ENCODE peak calls at places on chromosomes 3 and 15, in eight cellular contexts. One of them, this sample, is unnamed.

GRCh38 chr15:51092480-51092879 is 2.2 kb downstream of the TNFAIP8L3 start:
- DNase-seq in cardiac muscle cell: no peak
- DNase-seq in left ventricle myocardium inferior: no peak
- DNase-seq in K562: no peak
- DNase-seq in AG10803: no peak
- DNase-seq in AG09309: no peak
- DNase-seq in H1: no peak
- DNase-seq in astrocyte of the cerebellum: no peak
- DNase-seq in this sample: no peak

GRCh38 chr15:29934251-29934650 is 112.0 kb upstream of the TJP1 start:
- DNase-seq in cardiac muscle cell: peak; percentile 43
- DNase-seq in left ventricle myocardium inferior: no peak
- DNase-seq in K562: no peak
- DNase-seq in AG10803: peak; percentile 38
- DNase-seq in AG09309: no peak
- DNase-seq in H1: no peak
- DNase-seq in astrocyte of the cerebellum: no peak
- DNase-seq in this sample: no peak

GRCh38 chr3:170644711-170645110 is 58.8 kb upstream of the SLC7A14 start:
- DNase-seq in cardiac muscle cell: no peak
- DNase-seq in left ventricle myocardium inferior: no peak
- DNase-seq in K562: no peak
- DNase-seq in AG10803: peak; percentile 56
- DNase-seq in AG09309: no peak
- DNase-seq in H1: no peak
- DNase-seq in astrocyte of the cerebellum: no peak
- DNase-seq in this sample: no peak

GRCh38 chr15:40307421-40308165 is at the start of gene PLCB2:
- DNase-seq in cardiac muscle cell: no peak
- DNase-seq in left ventricle myocardium inferior: peak; percentile 44
- DNase-seq in K562: peak; percentile 52
- DNase-seq in AG10803: no peak
- DNase-seq in AG09309: no peak
- DNase-seq in H1: no peak
- DNase-seq in astrocyte of the cerebellum: no peak
- DNase-seq in this sample: no peak

GRCh38 chr3:46845860-46846623 is 17.2 kb downstream of the MYL3 start:
- DNase-seq in cardiac muscle cell: peak; percentile 83
- DNase-seq in left ventricle myocardium inferior: peak; percentile 82
- DNase-seq in K562: peak; percentile 92
- DNase-seq in AG10803: peak; percentile 82
- DNase-seq in AG09309: no peak
- DNase-seq in H1: peak; percentile 56
- DNase-seq in astrocyte of the cerebellum: peak; percentile 43
- DNase-seq in this sample: no peak

GRCh38 chr3:25652921-25653320 is 11.8 kb downstream of the TOP2B start:
- DNase-seq in cardiac muscle cell: no peak
- DNase-seq in left ventricle myocardium inferior: no peak
- DNase-seq in K562: no peak
- DNase-seq in AG10803: peak; percentile 33
- DNase-seq in AG09309: no peak
- DNase-seq in H1: no peak
- DNase-seq in astrocyte of the cerebellum: no peak
- DNase-seq in this sample: no peak

GRCh38 chr3:119681279-119681678 is 4.1 kb upstream of the COX17 start:
- DNase-seq in cardiac muscle cell: peak; percentile 65
- DNase-seq in left ventricle myocardium inferior: no peak
- DNase-seq in K562: no peak
- DNase-seq in AG10803: peak; percentile 65
- DNase-seq in AG09309: no peak
- DNase-seq in H1: no peak
- DNase-seq in astrocyte of the cerebellum: peak; percentile 39
- DNase-seq in this sample: no peak

GRCh38 chr3:12545473-12545791 is at the start of gene MKRN2OS:
- DNase-seq in cardiac muscle cell: no peak
- DNase-seq in left ventricle myocardium inferior: no peak
- DNase-seq in K562: no peak
- DNase-seq in AG10803: no peak
- DNase-seq in AG09309: no peak
- DNase-seq in H1: no peak
- DNase-seq in astrocyte of the cerebellum: no peak
- DNase-seq in this sample: no peak

GRCh38 chr15:58309993-58310928 is 121.5 kb upstream of the LIPC start:
- DNase-seq in cardiac muscle cell: no peak
- DNase-seq in left ventricle myocardium inferior: peak; percentile 64
- DNase-seq in K562: no peak
- DNase-seq in AG10803: no peak
- DNase-seq in AG09309: no peak
- DNase-seq in H1: no peak
- DNase-seq in astrocyte of the cerebellum: no peak
- DNase-seq in this sample: no peak

GRCh38 chr3:50015918-50016317 is 72.8 kb upstream of the RBM5 start:
- DNase-seq in cardiac muscle cell: no peak
- DNase-seq in left ventricle myocardium inferior: no peak
- DNase-seq in K562: no peak
- DNase-seq in AG10803: no peak
- DNase-seq in AG09309: no peak
- DNase-seq in H1: no peak
- DNase-seq in astrocyte of the cerebellum: no peak
- DNase-seq in this sample: no peak

GRCh38 chr3:134462236-134463059 is 23.3 kb downstream of the ANAPC13 start:
- DNase-seq in cardiac muscle cell: peak; percentile 64
- DNase-seq in left ventricle myocardium inferior: no peak
- DNase-seq in K562: no peak
- DNase-seq in AG10803: peak; percentile 96
- DNase-seq in AG09309: peak; percentile 86
- DNase-seq in H1: no peak
- DNase-seq in astrocyte of the cerebellum: no peak
- DNase-seq in this sample: no peak

GRCh38 chr15:87871738-87872315 is 384.7 kb downstream of the NTRK3 start:
- DNase-seq in cardiac muscle cell: peak; percentile 25
- DNase-seq in left ventricle myocardium inferior: no peak
- DNase-seq in K562: no peak
- DNase-seq in AG10803: peak; percentile 75
- DNase-seq in AG09309: no peak
- DNase-seq in H1: no peak
- DNase-seq in astrocyte of the cerebellum: no peak
- DNase-seq in this sample: no peak

GRCh38 chr3:141000027-141000663 is 51.0 kb upstream of the SPSB4 start:
- DNase-seq in cardiac muscle cell: peak; percentile 66
- DNase-seq in left ventricle myocardium inferior: peak; percentile 61
- DNase-seq in K562: peak; percentile 20
- DNase-seq in AG10803: peak; percentile 48
- DNase-seq in AG09309: peak; percentile 10
- DNase-seq in H1: peak; percentile 34
- DNase-seq in astrocyte of the cerebellum: peak; percentile 20
- DNase-seq in this sample: peak; percentile 16

GRCh38 chr15:90960316-90961091 is 5.8 kb downstream of the RCCD1 start:
- DNase-seq in cardiac muscle cell: no peak
- DNase-seq in left ventricle myocardium inferior: no peak
- DNase-seq in K562: no peak
- DNase-seq in AG10803: peak; percentile 15
- DNase-seq in AG09309: no peak
- DNase-seq in H1: no peak
- DNase-seq in astrocyte of the cerebellum: no peak
- DNase-seq in this sample: no peak

GRCh38 chr3:114057011-114057347 is 442 bp downstream of the QTRT2 start:
- DNase-seq in cardiac muscle cell: no peak
- DNase-seq in left ventricle myocardium inferior: no peak
- DNase-seq in K562: no peak
- DNase-seq in AG10803: no peak
- DNase-seq in AG09309: no peak
- DNase-seq in H1: no peak
- DNase-seq in astrocyte of the cerebellum: no peak
- DNase-seq in this sample: no peak

GRCh38 chr15:67685008-67685599 is 140.2 kb upstream of the SKOR1 start:
- DNase-seq in cardiac muscle cell: peak; percentile 57
- DNase-seq in left ventricle myocardium inferior: no peak
- DNase-seq in K562: peak; percentile 15
- DNase-seq in AG10803: peak; percentile 44
- DNase-seq in AG09309: peak; percentile 2
- DNase-seq in H1: no peak
- DNase-seq in astrocyte of the cerebellum: peak; percentile 29
- DNase-seq in this sample: peak; percentile 14

GRCh38 chr3:5017953-5018531 is 38.8 kb downstream of the BHLHE40 start:
- DNase-seq in cardiac muscle cell: peak; percentile 54
- DNase-seq in left ventricle myocardium inferior: peak; percentile 74
- DNase-seq in K562: peak; percentile 49
- DNase-seq in AG10803: peak; percentile 71
- DNase-seq in AG09309: no peak
- DNase-seq in H1: no peak
- DNase-seq in astrocyte of the cerebellum: no peak
- DNase-seq in this sample: no peak

GRCh38 chr15:43505723-43506122 is 11.7 kb upstream of the MAP1A start:
- DNase-seq in cardiac muscle cell: peak; percentile 48
- DNase-seq in left ventricle myocardium inferior: no peak
- DNase-seq in K562: no peak
- DNase-seq in AG10803: peak; percentile 63
- DNase-seq in AG09309: no peak
- DNase-seq in H1: no peak
- DNase-seq in astrocyte of the cerebellum: peak; percentile 26
- DNase-seq in this sample: no peak

GRCh38 chr3:71245052-71245488 is 338.5 kb downstream of the FOXP1 start:
- DNase-seq in cardiac muscle cell: peak; percentile 88
- DNase-seq in left ventricle myocardium inferior: no peak
- DNase-seq in K562: no peak
- DNase-seq in AG10803: peak; percentile 46
- DNase-seq in AG09309: no peak
- DNase-seq in H1: no peak
- DNase-seq in astrocyte of the cerebellum: no peak
- DNase-seq in this sample: no peak
- TF ChIP-seq CTCF in cardiac muscle cell: peak; percentile 10
- TF ChIP-seq CTCF in left ventricle myocardium inferior: no peak
- TF ChIP-seq CTCF in K562: no peak
- TF ChIP-seq CTCF in AG10803: no peak
- TF ChIP-seq CTCF in AG09309: no peak
- TF ChIP-seq CTCF in H1: no peak
- TF ChIP-seq CTCF in astrocyte of the cerebellum: no peak
- TF ChIP-seq CTCF in this sample: no peak

GRCh38 chr3:187102073-187102634 is 37.1 kb downstream of the RPL39L start:
- DNase-seq in cardiac muscle cell: no peak
- DNase-seq in left ventricle myocardium inferior: no peak
- DNase-seq in K562: no peak
- DNase-seq in AG10803: no peak
- DNase-seq in AG09309: no peak
- DNase-seq in H1: no peak
- DNase-seq in astrocyte of the cerebellum: no peak
- DNase-seq in this sample: no peak

GRCh38 chr3:187104956-187105355 is 34.3 kb downstream of the RPL39L start:
- DNase-seq in cardiac muscle cell: peak; percentile 83
- DNase-seq in left ventricle myocardium inferior: no peak
- DNase-seq in K562: no peak
- DNase-seq in AG10803: peak; percentile 38
- DNase-seq in AG09309: peak; percentile 42
- DNase-seq in H1: no peak
- DNase-seq in astrocyte of the cerebellum: no peak
- DNase-seq in this sample: no peak

GRCh38 chr3:187103251-187103650 is 36.0 kb downstream of the RPL39L start:
- DNase-seq in cardiac muscle cell: no peak
- DNase-seq in left ventricle myocardium inferior: no peak
- DNase-seq in K562: no peak
- DNase-seq in AG10803: no peak
- DNase-seq in AG09309: no peak
- DNase-seq in H1: no peak
- DNase-seq in astrocyte of the cerebellum: no peak
- DNase-seq in this sample: no peak

GRCh38 chr3:187105700-187106099 is 33.6 kb downstream of the RPL39L start:
- DNase-seq in cardiac muscle cell: no peak
- DNase-seq in left ventricle myocardium inferior: no peak
- DNase-seq in K562: no peak
- DNase-seq in AG10803: no peak
- DNase-seq in AG09309: no peak
- DNase-seq in H1: no peak
- DNase-seq in astrocyte of the cerebellum: no peak
- DNase-seq in this sample: no peak

DNA sequence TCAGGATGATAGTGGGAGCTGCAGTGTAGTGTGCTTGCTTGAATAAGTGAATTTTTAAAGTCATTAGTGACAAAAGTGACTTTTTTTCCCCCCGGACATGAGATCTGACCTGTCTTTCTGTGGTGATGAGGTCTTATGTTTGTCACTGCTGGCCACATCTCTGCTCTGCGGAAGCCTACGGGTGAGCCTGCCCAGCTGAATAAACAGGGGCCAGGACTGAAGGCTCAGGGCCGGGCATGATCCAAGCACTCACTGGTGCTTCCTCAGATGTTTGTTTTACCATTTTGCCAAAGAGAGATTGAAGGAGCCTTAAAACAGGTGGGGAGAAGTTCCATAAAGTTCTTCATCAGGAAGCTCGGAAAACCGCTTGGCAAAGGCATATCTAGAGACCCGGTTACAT is 35.0 kb downstream of the RPL39L start:
- DNase-seq in cardiac muscle cell: peak; percentile 8
- DNase-seq in left ventricle myocardium inferior: peak; percentile 24
- DNase-seq in K562: no peak
- DNase-seq in AG10803: no peak
- DNase-seq in AG09309: no peak
- DNase-seq in H1: no peak
- DNase-seq in astrocyte of the cerebellum: no peak
- DNase-seq in this sample: no peak
- H3K4me3 ChIP-seq in cardiac muscle cell: no peak overlapping the region
- H3K4me3 ChIP-seq in left ventricle myocardium inferior: peak overlapping the region; percentile 39
- H3K4me3 ChIP-seq in K562: no peak overlapping the region
- H3K4me3 ChIP-seq in AG10803: no peak overlapping the region
- H3K4me3 ChIP-seq in AG09309: no peak overlapping the region
- H3K4me3 ChIP-seq in H1: no peak overlapping the region
- H3K4me3 ChIP-seq in astrocyte of the cerebellum: no peak overlapping the region
- H3K4me3 ChIP-seq in this sample: no peak overlapping the region

GRCh38 chr3:128725932-128726690 is at the start of gene RAB7A:
- DNase-seq in cardiac muscle cell: peak; percentile 99
- DNase-seq in left ventricle myocardium inferior: peak; percentile 98
- DNase-seq in K562: peak; percentile 83
- DNase-seq in AG10803: peak; percentile 99
- DNase-seq in AG09309: peak; percentile 93
- DNase-seq in H1: peak; percentile 93
- DNase-seq in astrocyte of the cerebellum: peak; percentile 97
- DNase-seq in this sample: peak; percentile 94
- TF ChIP-seq CTCF in cardiac muscle cell: no peak
- TF ChIP-seq CTCF in left ventricle myocardium inferior: no peak
- TF ChIP-seq CTCF in K562: no peak
- TF ChIP-seq CTCF in AG10803: no peak
- TF ChIP-seq CTCF in AG09309: no peak
- TF ChIP-seq CTCF in H1: no peak
- TF ChIP-seq CTCF in astrocyte of the cerebellum: no peak
- TF ChIP-seq CTCF in this sample: no peak

GRCh38 chr15:96345560-96346389 is 15.3 kb downstream of the NR2F2 start:
- DNase-seq in cardiac muscle cell: peak; percentile 85
- DNase-seq in left ventricle myocardium inferior: peak; percentile 77
- DNase-seq in K562: no peak
- DNase-seq in AG10803: peak; percentile 81
- DNase-seq in AG09309: no peak
- DNase-seq in H1: no peak
- DNase-seq in astrocyte of the cerebellum: no peak
- DNase-seq in this sample: no peak
- H3K4me3 ChIP-seq in cardiac muscle cell: peak overlapping the region; percentile 34
- H3K4me3 ChIP-seq in left ventricle myocardium inferior: peak overlapping the region; percentile 88
- H3K4me3 ChIP-seq in K562: no peak overlapping the region
- H3K4me3 ChIP-seq in AG10803: peak overlapping the region; percentile 67
- H3K4me3 ChIP-seq in AG09309: peak overlapping the region; percentile 37
- H3K4me3 ChIP-seq in H1: no peak overlapping the region
- H3K4me3 ChIP-seq in astrocyte of the cerebellum: peak overlapping the region; percentile 95
- H3K4me3 ChIP-seq in this sample: peak overlapping the region; percentile 9